ENCODE peak calls at places on chromosome 17, in five cellular contexts. C is naive thymus-derived CD4-positive, alpha-beta T cell; K is H7; F is stimulated activated CD8-positive, alpha-beta memory T cell treated with anti-CD3 and anti-CD28 coated beads, Interleukin-15, amount 100 ng/mL, for 4 hours; P is progenitor cell of endocrine pancreas. D is an unnamed sample.

GRCh38 chr17:19015428-19015827 is 10.9 kb upstream of the FAM83G start:
- DNase-seq in C (no peak), F (no peak), K (no peak), P (no peak), D (no peak)

GRCh38 chr17:3890082-3890892 is 2.6 kb downstream of the CAMKK1 start:
- DNase-seq in K (no peak), C (no peak), P (no peak), F (no peak), D (no peak)

GRCh38 chr17:81890447-81891302 is 711 bp downstream of the ALYREF start:
- DNase-seq in F (no peak), C (peak), K (peak), P (no peak), D (no peak)

GRCh38 chr17:13477180-13477611 is 124.5 kb downstream of the HS3ST3A1 start:
- DNase-seq in C (no peak), P (no peak), F (no peak), K (no peak), D (no peak)

GRCh38 chr17:30332057-30332542 is 1.8 kb downstream of the TMIGD1 start:
- DNase-seq in C (peak), P (no peak), F (no peak), K (no peak), D (no peak)

GRCh38 chr17:15479697-15480096 is 12.3 kb upstream of the CDRT4 start:
- DNase-seq in F (no peak), C (no peak), K (no peak), P (no peak), D (no peak)

GRCh38 chr17:35731239-35731931 is at the start of gene RASL10B:
- DNase-seq in P (peak), C (peak), K (peak), F (peak), D (no peak)

GRCh38 chr17:55734128-55734781 is 11.6 kb upstream of the TMEM100 start:
- DNase-seq in K (peak), P (no peak), F (no peak), C (no peak), D (no peak)

GRCh38 chr17:3512512-3513171 is 36.8 kb downstream of the ASPA start:
- DNase-seq in C (no peak), F (no peak), K (peak), P (no peak), D (no peak)

GRCh38 chr17:45149669-45150603 is 1.7 kb downstream of the HEXIM1 start:
- DNase-seq in F (no peak), P (no peak), C (peak), K (peak), D (no peak)

GRCh38 chr17:14471052-14471451 is 170.2 kb downstream of the HS3ST3B1 start:
- DNase-seq in C (no peak), F (no peak), K (no peak), P (no peak), D (no peak)

GRCh38 chr17:29295420-29295819 is 1.5 kb upstream of the NUFIP2 start:
- DNase-seq in K (no peak), C (no peak), P (no peak), F (no peak), D (no peak)

GRCh38 chr17:44438634-44439033 is 49.2 kb upstream of the ITGA2B start:
- DNase-seq in F (no peak), K (no peak), C (no peak), P (no peak), D (no peak)

D was measured in esophagus squamous epithelium.